ENCODE peak calls at places on chromosomes 13 and 19, in five cellular contexts. N, P, Q, C and T are unnamed samples. For H3K4me1, the result is how much of the 10 kb centered on the place peaks cover.

GRCh38 chr13:46035066-46035465 is 17.5 kb downstream of the ZC3H13 start:
- DNase-seq in N (no peak), P (no peak), Q (no peak), C (no peak), T (no peak)

GRCh38 chr19:32873560-32873959 is 4.0 kb upstream of the SLC7A9 start:
- DNase-seq in N (no peak), P (no peak), Q (no peak), C (no peak), T (no peak)

GRCh38 chr13:112996671-112997091 is 27.7 kb downstream of the MCF2L start:
- DNase-seq in N (no peak), P (no peak), Q (no peak), C (no peak), T (no peak)

GRCh38 chr13:104953588-104953987 is 1581.9 kb downstream of the EFNB2 start:
- DNase-seq in N (no peak), P (no peak), Q (no peak), C (no peak), T (no peak)

GRCh38 chr19:4570423-4570822 is 10.9 kb upstream of the SEMA6B start:
- DNase-seq in N (no peak), P (no peak), Q (no peak), C (no peak), T (no peak)

GRCh38 chr13:23399254-23399796 is 34.2 kb downstream of the SACS start:
- DNase-seq in N (no peak), P (no peak), Q (no peak), C (no peak), T (no peak)

GRCh38 chr19:4807188-4807587 is 15.7 kb downstream of the FEM1A start:
- DNase-seq in N (no peak), P (peak), Q (no peak), C (no peak), T (no peak)

GRCh38 chr19:19643158-19644053 is at the start of gene GMIP:
- DNase-seq in N (peak), P (peak), Q (peak), C (peak), T (peak)

GRCh38 chr19:33214621-33215020 is 11.0 kb downstream of the SLC7A10 start:
- DNase-seq in N (no peak), P (no peak), Q (peak), C (peak), T (no peak)

GRCh38 chr13:36163809-36164308 is 32.7 kb upstream of the DCLK1 start:
- DNase-seq in N (peak), P (peak), Q (no peak), C (peak), T (peak)

GRCh38 chr13:85665286-85665685 is 133.9 kb downstream of the SLITRK6 start:
- DNase-seq in N (no peak), P (no peak), Q (peak), C (peak), T (no peak)

GRCh38 chr13:29566864-29567263 is 28.6 kb downstream of the SLC7A1 start:
- DNase-seq in N (no peak), P (no peak), Q (no peak), C (no peak), T (no peak)

GRCh38 chr19:12194827-12195500 is 32.1 kb downstream of the ZNF136 start:
- DNase-seq in N (peak), P (peak), Q (no peak), C (peak), T (peak)

GRCh38 chr13:25688524-25688923 is 316.8 kb downstream of the ATP8A2 start:
- DNase-seq in N (no peak), P (no peak), Q (no peak), C (no peak), T (no peak)
- H3K4me1 ChIP-seq in N (under half), P (under half), Q (under half), C (under half), T (under half)

GRCh38 chr19:35744335-35744687 is 907 bp downstream of the U2AF1L4 start:
- DNase-seq in N (no peak), P (no peak), Q (no peak), C (no peak), T (no peak)

GRCh38 chr19:35743640-35744306 is 1.4 kb downstream of the U2AF1L4 start:
- DNase-seq in N (peak), P (no peak), Q (no peak), C (no peak), T (peak)

GRCh38 chr19:35740423-35741215 is 1.6 kb downstream of the IGFLR1 start:
- DNase-seq in N (peak), P (peak), Q (peak), C (peak), T (peak)

GRCh38 chr19:35741216-35741541 is 1.1 kb downstream of the IGFLR1 start:
- DNase-seq in N (no peak), P (no peak), Q (no peak), C (no peak), T (no peak)

GRCh38 chr19:35742121-35742724 is at the start of gene IGFLR1:
- DNase-seq in N (no peak), P (no peak), Q (no peak), C (no peak), T (no peak)
- H3K4me3 ChIP-seq in N (no peak), P (no peak), Q (peak), C (no peak), T (no peak)

GRCh38 chr19:38678891-38679494 is 31.5 kb downstream of the ACTN4 start:
- DNase-seq in N (no peak), P (no peak), Q (no peak), C (no peak), T (peak)

GRCh38 chr19:38675611-38676010 is 28.2 kb downstream of the ACTN4 start:
- DNase-seq in N (no peak), P (no peak), Q (no peak), C (no peak), T (peak)

GRCh38 chr19:38676023-38676877 is 28.8 kb downstream of the ACTN4 start:
- DNase-seq in N (no peak), P (no peak), Q (no peak), C (peak), T (peak)

GRCh38 chr19:38678217-38678890 is 30.9 kb downstream of the ACTN4 start:
- DNase-seq in N (no peak), P (no peak), Q (no peak), C (no peak), T (peak)

GRCh38 chr19:38676878-38677646 is 29.6 kb downstream of the ACTN4 start:
- DNase-seq in N (no peak), P (no peak), Q (no peak), C (no peak), T (peak)
- H3K4me1 ChIP-seq in N (under half), P (half or more), Q (half or more), C (half or more), T (half or more)

DNA sequence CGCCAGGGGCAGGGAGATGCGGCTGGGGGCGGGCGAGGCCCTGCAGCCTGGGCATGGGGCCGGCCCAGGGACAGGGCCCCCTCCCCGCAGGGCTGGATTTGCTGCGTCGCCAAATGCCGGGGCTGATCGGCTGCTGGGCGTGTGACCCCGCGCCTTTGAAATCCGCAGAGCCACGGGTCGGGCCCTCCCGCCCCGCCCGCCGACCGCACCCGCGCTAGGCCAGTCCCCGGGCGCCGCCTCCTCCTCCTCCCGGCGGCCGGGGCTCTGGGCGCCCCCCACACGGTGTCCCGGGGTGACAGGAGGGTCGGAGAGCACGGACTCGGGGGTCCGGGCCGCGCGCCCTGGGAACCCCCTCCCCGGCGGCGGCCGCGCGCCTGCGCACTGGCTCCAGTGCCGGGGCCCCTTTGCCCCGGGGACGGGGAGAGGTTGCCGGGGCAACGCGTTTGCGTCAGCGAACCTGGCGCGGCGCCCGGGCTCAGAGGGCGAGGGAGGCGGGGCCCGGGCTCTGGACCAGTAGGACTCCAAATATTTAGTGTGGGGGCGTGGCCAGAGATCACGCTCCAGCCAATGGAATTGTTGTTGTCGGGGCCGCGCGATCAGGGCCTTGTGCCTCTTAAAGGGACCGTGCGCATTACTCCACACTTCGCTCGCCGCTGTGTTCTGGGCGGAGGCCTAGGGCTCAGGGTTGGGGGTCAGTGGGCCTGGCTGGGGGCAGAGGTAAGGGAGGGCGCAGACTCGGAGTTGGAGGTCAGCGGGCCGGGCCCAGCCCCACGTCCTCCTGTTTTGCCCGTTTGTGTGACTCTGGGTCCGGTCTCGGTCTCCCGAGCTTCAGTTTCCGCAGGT is 10.3 kb upstream of the MKNK2 start:
- DNase-seq in N (peak), P (peak), Q (peak), C (peak), T (peak)
- H3K4me3 ChIP-seq in N (peak), P (peak), Q (peak), C (peak), T (peak)

GRCh38 chr19:39156891-39157230 is 31.3 kb downstream of the PAK4 start:
- DNase-seq in N (no peak), P (no peak), Q (no peak), C (no peak), T (no peak)
- H3K4me1 ChIP-seq in N (under half), P (under half), Q (under half), C (half or more), T (half or more)

DNA sequence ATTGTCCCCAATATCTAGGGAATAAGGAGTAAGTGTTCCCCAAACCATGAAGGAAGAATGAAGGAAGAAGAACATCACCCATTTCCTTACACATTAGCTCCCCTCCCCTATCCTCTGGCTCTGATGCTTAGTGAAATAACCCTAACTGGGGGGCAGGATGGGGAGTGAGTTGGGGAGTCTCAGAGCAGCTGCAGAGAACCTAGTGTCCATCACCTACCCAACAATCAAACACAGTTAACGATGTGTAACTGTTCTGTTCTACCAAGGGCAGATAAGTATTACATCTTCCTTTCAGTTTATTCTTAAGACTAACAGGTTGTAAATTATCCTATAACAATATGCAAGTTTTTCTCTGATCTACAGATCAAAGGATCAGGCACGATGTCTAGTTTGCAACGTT is 12.8 kb downstream of the ELF1 start:
- DNase-seq in N (no peak), P (no peak), Q (no peak), C (no peak), T (no peak)
- H3K4me3 ChIP-seq in N (no peak), P (no peak), Q (no peak), C (no peak), T (no peak)

GRCh38 chr19:14115761-14116160 is 1.8 kb downstream of the PRKACA start:
- DNase-seq in N (no peak), P (no peak), Q (no peak), C (no peak), T (no peak)
- H3K4me1 ChIP-seq in N (under half), P (under half), Q (under half), C (under half), T (under half)

DNA sequence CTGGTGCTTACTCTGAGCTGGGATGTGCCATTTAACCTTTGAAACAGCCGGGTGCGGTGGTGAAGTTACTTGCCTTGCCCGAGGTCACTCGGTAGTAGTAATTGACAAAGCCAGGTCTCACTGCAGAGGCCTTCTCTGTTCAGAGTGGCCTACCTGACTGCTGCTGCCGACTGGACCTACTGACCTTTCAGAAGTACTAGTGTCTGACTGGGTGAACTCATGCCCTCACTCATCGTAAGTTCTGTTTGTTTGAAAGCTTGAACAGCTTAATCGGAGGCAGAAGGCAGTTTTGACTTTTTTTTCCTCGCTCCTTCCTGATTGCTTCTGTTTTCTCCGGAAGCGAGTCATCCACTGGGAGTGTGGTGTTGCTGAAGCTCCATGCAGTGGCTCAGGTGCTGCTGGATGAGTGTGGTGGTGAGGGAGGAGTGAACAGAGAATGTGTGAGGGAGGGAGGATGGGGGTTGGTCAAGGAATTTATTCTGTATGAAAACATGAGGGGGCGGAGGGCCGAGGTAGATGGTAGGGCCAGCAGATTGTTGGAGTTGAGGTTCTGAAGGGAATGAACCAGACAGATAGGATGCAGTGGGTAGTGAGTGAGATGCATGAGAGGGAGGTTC is 2.7 kb downstream of the SPINT2 start:
- DNase-seq in N (no peak), P (no peak), Q (peak), C (peak), T (peak)
- H3K4me3 ChIP-seq in N (no peak), P (no peak), Q (peak), C (peak), T (peak)

GRCh38 chr19:15836345-15836594 is 20.8 kb upstream of the OR10H1 start:
- DNase-seq in N (no peak), P (no peak), Q (peak), C (no peak), T (no peak)
- H3K4me1 ChIP-seq in N (under half), P (under half), Q (under half), C (under half), T (under half)